ENCODE peak calls at places on chromosome 11, in five cellular contexts. One of them, this sample, is unnamed.

GRCh38 chr11:1121343-1122331 is 36.1 kb upstream of the MUC5AC start:
- DNase-seq in K562: no peak
- DNase-seq in H1: no peak
- DNase-seq in HepG2: no peak
- DNase-seq in SK-N-SH: peak; percentile 34
- DNase-seq in this sample: no peak

GRCh38 chr11:115653926-115654325 is 149.7 kb upstream of the CADM1 start:
- DNase-seq in K562: no peak
- DNase-seq in H1: no peak
- DNase-seq in HepG2: no peak
- DNase-seq in SK-N-SH: no peak
- DNase-seq in this sample: no peak

GRCh38 chr11:100442017-100442416 is 245.1 kb upstream of the ARHGAP42 start:
- DNase-seq in K562: no peak
- DNase-seq in SK-N-SH: no peak
- DNase-seq in HepG2: no peak
- DNase-seq in H1: no peak
- DNase-seq in this sample: no peak

GRCh38 chr11:59847620-59848019 is 2.3 kb upstream of the CBLIF start:
- DNase-seq in SK-N-SH: no peak
- DNase-seq in HepG2: no peak
- DNase-seq in H1: no peak
- DNase-seq in K562: no peak
- DNase-seq in this sample: no peak

GRCh38 chr11:2139118-2139490 is at the start of gene IGF2:
- DNase-seq in K562: no peak
- DNase-seq in HepG2: peak; percentile 43
- DNase-seq in SK-N-SH: peak; percentile 84
- DNase-seq in H1: no peak
- DNase-seq in this sample: no peak

GRCh38 chr11:61730222-61730994 is 22.0 kb upstream of the MYRF start:
- DNase-seq in K562: no peak
- DNase-seq in H1: no peak
- DNase-seq in SK-N-SH: no peak
- DNase-seq in HepG2: no peak
- DNase-seq in this sample: no peak

GRCh38 chr11:33835143-33835878 is 56.6 kb downstream of the LMO2 start:
- DNase-seq in HepG2: peak; percentile 33
- DNase-seq in K562: peak; percentile 74
- DNase-seq in SK-N-SH: peak; percentile 39
- DNase-seq in H1: no peak
- DNase-seq in this sample: peak; percentile 16

GRCh38 chr11:34501500-34501899 is 12.1 kb downstream of the ELF5 start:
- DNase-seq in K562: no peak
- DNase-seq in HepG2: peak; percentile 92
- DNase-seq in SK-N-SH: no peak
- DNase-seq in H1: no peak
- DNase-seq in this sample: peak; percentile 12

GRCh38 chr11:68903631-68904457 is at the start of the genes IGHMBP2 and MRPL21:
- DNase-seq in H1: peak; percentile 38
- DNase-seq in K562: peak; percentile 93
- DNase-seq in HepG2: peak; percentile 62
- DNase-seq in SK-N-SH: peak; percentile 95
- DNase-seq in this sample: peak; percentile 79

GRCh38 chr11:795638-796564 is 2.2 kb downstream of the SLC25A22 start:
- DNase-seq in HepG2: peak; percentile 79
- DNase-seq in K562: peak; percentile 81
- DNase-seq in SK-N-SH: peak; percentile 84
- DNase-seq in H1: no peak
- DNase-seq in this sample: peak; percentile 73

GRCh38 chr11:103541186-103541795 is 432.1 kb downstream of the DYNC2H1 start:
- DNase-seq in SK-N-SH: no peak
- DNase-seq in H1: no peak
- DNase-seq in HepG2: no peak
- DNase-seq in K562: peak; percentile 7
- DNase-seq in this sample: no peak

GRCh38 chr11:61966673-61967176 is 709 bp downstream of the FTH1 start:
- DNase-seq in HepG2: no peak
- DNase-seq in K562: peak; percentile 93
- DNase-seq in SK-N-SH: peak; percentile 45
- DNase-seq in H1: no peak
- DNase-seq in this sample: no peak

GRCh38 chr11:35166369-35167360 is 27.7 kb downstream of the CD44 start:
- DNase-seq in HepG2: no peak
- DNase-seq in SK-N-SH: no peak
- DNase-seq in H1: no peak
- DNase-seq in K562: no peak
- DNase-seq in this sample: no peak

GRCh38 chr11:117408356-117408755 is 80.7 kb downstream of the CEP164 start:
- DNase-seq in HepG2: no peak
- DNase-seq in K562: no peak
- DNase-seq in H1: no peak
- DNase-seq in SK-N-SH: no peak
- DNase-seq in this sample: no peak

GRCh38 chr11:116276051-116277044 is 496.4 kb downstream of the BUD13 start:
- DNase-seq in H1: peak; percentile 86
- DNase-seq in SK-N-SH: peak; percentile 83
- DNase-seq in K562: peak; percentile 86
- DNase-seq in HepG2: peak; percentile 67
- DNase-seq in this sample: peak; percentile 50

GRCh38 chr11:68838572-68838964 is 3.1 kb downstream of the CPT1A start:
- DNase-seq in K562: peak; percentile 27
- DNase-seq in SK-N-SH: no peak
- DNase-seq in HepG2: peak; percentile 33
- DNase-seq in H1: no peak
- DNase-seq in this sample: peak; percentile 36

GRCh38 chr11:112172362-112172994 is 2.8 kb upstream of the BCO2 start:
- DNase-seq in SK-N-SH: no peak
- DNase-seq in HepG2: no peak
- DNase-seq in H1: no peak
- DNase-seq in K562: no peak
- DNase-seq in this sample: no peak

GRCh38 chr11:77968337-77968736 is 26.1 kb downstream of the INTS4 start:
- DNase-seq in K562: no peak
- DNase-seq in HepG2: no peak
- DNase-seq in H1: no peak
- DNase-seq in SK-N-SH: no peak
- DNase-seq in this sample: no peak

GRCh38 chr11:77590194-77590591 is 440 bp downstream of the AQP11 start:
- DNase-seq in K562: no peak
- DNase-seq in HepG2: peak; percentile 67
- DNase-seq in H1: no peak
- DNase-seq in SK-N-SH: no peak
- DNase-seq in this sample: peak; percentile 6

GRCh38 chr11:109586789-109587188 is 164.8 kb downstream of the C11orf87 start:
- DNase-seq in H1: no peak
- DNase-seq in K562: no peak
- DNase-seq in HepG2: no peak
- DNase-seq in SK-N-SH: no peak
- DNase-seq in this sample: no peak

GRCh38 chr11:83671295-83671694 is 385.1 kb upstream of the CCDC90B start:
- DNase-seq in HepG2: no peak
- DNase-seq in SK-N-SH: no peak
- DNase-seq in K562: no peak
- DNase-seq in H1: no peak
- DNase-seq in this sample: no peak

GRCh38 chr11:118979434-118979833 is 7.9 kb downstream of the FOXR1 start:
- DNase-seq in SK-N-SH: no peak
- DNase-seq in HepG2: no peak
- DNase-seq in H1: no peak
- DNase-seq in K562: peak; percentile 38
- DNase-seq in this sample: no peak

GRCh38 chr11:10460611-10461275 is 5.7 kb downstream of the AMPD3 start:
- DNase-seq in SK-N-SH: no peak
- DNase-seq in K562: no peak
- DNase-seq in H1: no peak
- DNase-seq in HepG2: no peak
- DNase-seq in this sample: peak; percentile 44

GRCh38 chr11:83195176-83195531 is 1.6 kb downstream of the ANKRD42 start:
- DNase-seq in SK-N-SH: peak; percentile 26
- DNase-seq in K562: peak; percentile 45
- DNase-seq in H1: no peak
- DNase-seq in HepG2: no peak
- DNase-seq in this sample: no peak

GRCh38 chr11:123391646-123392348 is 38.3 kb upstream of the GRAMD1B start:
- DNase-seq in SK-N-SH: no peak
- DNase-seq in HepG2: no peak
- DNase-seq in H1: no peak
- DNase-seq in K562: no peak
- DNase-seq in this sample: no peak

GRCh38 chr11:115498354-115498753 is 5.9 kb downstream of the CADM1 start:
- DNase-seq in K562: no peak
- DNase-seq in HepG2: no peak
- DNase-seq in H1: no peak
- DNase-seq in SK-N-SH: no peak
- DNase-seq in this sample: no peak

GRCh38 chr11:76889414-76889975 is 28.8 kb downstream of the ACER3 start:
- DNase-seq in K562: no peak
- DNase-seq in SK-N-SH: no peak
- DNase-seq in HepG2: peak; percentile 73
- DNase-seq in H1: no peak
- DNase-seq in this sample: no peak

GRCh38 chr11:80782135-80782885 is 1341.5 kb upstream of the TENM4 start:
- DNase-seq in K562: no peak
- DNase-seq in SK-N-SH: no peak
- DNase-seq in H1: no peak
- DNase-seq in HepG2: no peak
- DNase-seq in this sample: no peak

GRCh38 chr11:116431842-116432241 is 340.9 kb downstream of the BUD13 start:
- DNase-seq in HepG2: no peak
- DNase-seq in SK-N-SH: no peak
- DNase-seq in K562: no peak
- DNase-seq in H1: no peak
- DNase-seq in this sample: no peak

DNA sequence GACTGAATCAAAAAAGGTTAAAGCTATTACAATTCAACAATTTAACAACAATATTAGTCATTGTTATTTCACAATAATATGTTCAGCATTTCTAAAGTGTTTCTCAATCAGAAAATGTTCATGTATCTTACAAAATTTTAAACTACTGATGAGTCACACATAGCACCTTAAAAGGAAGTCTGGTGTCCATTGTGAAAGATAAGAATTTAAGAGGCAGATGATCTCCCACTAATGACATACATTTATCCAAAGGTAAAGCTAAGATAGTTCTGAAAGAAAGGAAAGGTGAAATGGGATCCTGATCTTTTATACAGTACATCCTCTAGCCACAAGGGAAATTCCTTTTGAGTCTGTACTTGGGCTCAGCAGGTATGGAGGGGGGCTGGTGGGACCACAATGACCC is 79.6 kb downstream of the MAML2 start:
- DNase-seq in SK-N-SH: no peak
- DNase-seq in K562: no peak
- DNase-seq in H1: no peak
- DNase-seq in HepG2: peak; percentile 14
- DNase-seq in this sample: peak; percentile 84
- TF ChIP-seq POLR2AphosphoS5 in SK-N-SH: no peak
- TF ChIP-seq POLR2AphosphoS5 in K562: no peak
- TF ChIP-seq POLR2AphosphoS5 in H1: no peak
- TF ChIP-seq POLR2AphosphoS5 in HepG2: no peak
- TF ChIP-seq POLR2AphosphoS5 in this sample: no peak

DNA sequence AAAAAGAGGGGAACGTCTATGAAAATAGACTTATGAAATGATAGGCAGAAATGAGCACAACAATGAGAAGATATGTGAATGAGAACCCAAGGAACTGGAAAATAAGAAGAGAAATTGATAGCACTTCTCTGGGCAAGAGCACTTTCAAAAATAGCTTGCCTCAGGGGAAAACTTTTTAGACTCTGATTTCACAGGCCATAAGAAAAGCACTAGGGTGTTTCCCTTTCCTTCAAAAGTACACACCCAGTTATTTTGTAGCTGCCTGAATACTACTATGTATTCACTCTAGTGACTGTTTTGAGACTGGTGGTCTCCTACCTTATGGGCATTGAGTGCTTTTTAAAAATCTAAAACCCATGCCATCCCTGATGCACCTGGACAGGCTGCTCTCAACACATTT is 172.3 kb upstream of the SOX6 start:
- DNase-seq in K562: no peak
- DNase-seq in H1: no peak
- DNase-seq in HepG2: no peak
- DNase-seq in SK-N-SH: no peak
- DNase-seq in this sample: no peak
- H3K4me3 ChIP-seq in K562: no peak overlapping the region
- H3K4me3 ChIP-seq in H1: no peak overlapping the region
- H3K4me3 ChIP-seq in HepG2: no peak overlapping the region
- H3K4me3 ChIP-seq in SK-N-SH: no peak overlapping the region
- H3K4me3 ChIP-seq in this sample: no peak overlapping the region

DNA sequence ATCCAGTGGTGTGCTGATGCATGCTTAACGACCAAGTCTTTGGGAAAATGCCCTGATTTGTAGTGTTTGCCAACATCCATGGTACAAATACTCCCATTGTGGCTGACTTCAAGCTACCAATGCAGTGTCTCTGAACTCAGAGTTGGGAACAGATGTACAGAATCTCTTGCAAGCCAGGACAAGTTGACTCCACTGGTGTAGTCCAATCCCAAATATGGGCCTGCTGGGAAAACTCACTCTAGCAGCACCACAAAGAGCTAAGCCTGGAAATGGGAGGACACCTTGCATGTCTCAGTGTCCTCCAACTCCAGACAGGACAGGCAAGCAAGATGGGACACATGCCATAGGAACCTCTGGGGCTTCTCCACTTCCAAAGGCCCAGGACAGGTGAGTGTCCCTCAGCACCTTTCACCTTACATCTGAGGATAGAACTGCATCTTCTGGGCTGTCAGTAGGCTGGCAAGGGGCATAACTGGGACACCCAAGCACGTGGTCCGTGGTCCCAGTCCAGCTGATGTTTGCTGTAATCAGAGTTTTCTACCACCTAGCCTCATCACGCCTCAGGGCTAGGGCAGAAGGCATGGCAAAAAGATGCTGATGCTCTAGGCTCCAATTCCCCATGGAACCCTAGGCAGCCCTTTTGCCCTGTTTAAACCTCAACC is 6.5 kb downstream of the LMO1 start:
- DNase-seq in K562: no peak
- DNase-seq in SK-N-SH: no peak
- DNase-seq in H1: no peak
- DNase-seq in HepG2: no peak
- DNase-seq in this sample: no peak
- TF ChIP-seq GABPA in K562: no peak
- TF ChIP-seq GABPA in SK-N-SH: no peak
- TF ChIP-seq GABPA in H1: no peak
- TF ChIP-seq GABPA in HepG2: no peak
- TF ChIP-seq GABPA in this sample: no peak

DNA sequence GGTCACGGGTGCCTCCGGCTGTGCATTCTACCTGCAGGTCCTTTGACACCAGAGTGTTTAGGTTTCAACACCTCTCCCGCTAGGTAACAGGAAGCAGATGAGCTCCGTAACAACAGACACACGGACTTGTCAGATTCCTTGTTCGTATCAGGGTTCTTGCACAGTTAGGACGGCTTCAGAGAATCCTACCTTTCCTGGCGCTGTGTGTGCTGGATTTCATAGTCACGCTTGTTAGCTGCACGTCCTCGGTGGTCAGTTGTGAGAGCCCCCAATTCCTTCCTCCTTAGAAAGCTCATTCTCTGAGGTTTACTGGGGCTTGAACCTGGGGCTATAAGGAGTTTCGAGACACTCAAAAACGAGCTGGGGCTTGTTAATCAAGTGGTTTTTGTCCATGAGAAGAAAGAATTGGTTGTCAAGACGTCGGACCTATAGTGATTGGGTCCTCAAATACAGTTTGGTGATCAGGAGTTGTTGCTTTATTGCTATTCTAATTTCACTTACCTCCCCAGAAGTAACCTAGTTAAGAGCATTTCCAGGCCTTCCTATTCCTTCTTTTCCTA is 672 bp downstream of the DDB2 start:
- DNase-seq in SK-N-SH: no peak
- DNase-seq in HepG2: peak; percentile 48
- DNase-seq in K562: no peak
- DNase-seq in H1: no peak
- DNase-seq in this sample: no peak
- TF ChIP-seq POLR2AphosphoS5 in SK-N-SH: no peak
- TF ChIP-seq POLR2AphosphoS5 in HepG2: no peak
- TF ChIP-seq POLR2AphosphoS5 in K562: no peak
- TF ChIP-seq POLR2AphosphoS5 in H1: no peak
- TF ChIP-seq POLR2AphosphoS5 in this sample: no peak